ENCODE peak calls at places on chromosomes 7 and 10, in nine cellular contexts. S, F, Y, N, U, T, A, V and H are unnamed samples.

GRCh38 chr10:121735248-121735647 is 137.0 kb upstream of the FGFR2 start:
- DNase-seq in S (no peak), Y (no peak), N (no peak), T (no peak), V (no peak), A (no peak), U (no peak), F (no peak), H (no peak)

GRCh38 chr10:6579904-6580278 is at the start of gene PRKCQ:
- DNase-seq in Y (no peak), U (no peak), F (no peak), N (peak), V (no peak), T (no peak), S (peak), A (no peak), H (no peak)

GRCh38 chr10:129936923-129937300 is 27.2 kb downstream of the EBF3 start:
- DNase-seq in F (no peak), T (no peak), U (no peak), V (no peak), Y (no peak), A (no peak), S (no peak), N (no peak), H (no peak)

GRCh38 chr10:31656820-31657470 is 271.7 kb downstream of the ARHGAP12 start:
- DNase-seq in F (no peak), T (no peak), N (no peak), V (peak), A (no peak), Y (no peak), U (no peak), S (no peak), H (no peak)

GRCh38 chr7:74219416-74219815 is 9.6 kb downstream of the LAT2 start:
- DNase-seq in U (no peak), A (no peak), T (no peak), V (no peak), Y (no peak), F (no peak), S (no peak), N (no peak), H (no peak)

GRCh38 chr10:32367793-32368453 is 21.0 kb upstream of the EPC1 start:
- DNase-seq in F (peak), U (peak), A (no peak), N (peak), Y (peak), S (peak), V (peak), T (peak), H (no peak)

GRCh38 chr7:130071701-130072622 is 1.6 kb downstream of the KLHDC10 start:
- DNase-seq in T (peak), Y (peak), U (peak), V (peak), A (peak), F (no peak), S (peak), N (peak), H (peak)

GRCh38 chr10:96271017-96271815 is at the start of gene BLNK:
- DNase-seq in F (peak), N (peak), V (no peak), U (peak), S (no peak), T (no peak), A (peak), Y (peak), H (no peak)

GRCh38 chr10:78805176-78805575 is 263.6 kb upstream of the ZMIZ1 start:
- DNase-seq in V (no peak), S (peak), T (peak), N (no peak), F (peak), U (no peak), A (peak), Y (peak), H (peak)

GRCh38 chr10:71277914-71278665 is 41.0 kb upstream of the SLC29A3 start:
- DNase-seq in U (no peak), N (no peak), A (no peak), V (no peak), Y (no peak), F (no peak), S (no peak), T (no peak), H (no peak)